ENCODE peak calls at places on chromosomes 11 and 22, in eight cellular contexts. One of them, this sample, is unnamed.

GRCh38 chr11:33257897-33258630 is 883 bp downstream of the HIPK3 start:
- DNase-seq in adipocyte: peak; percentile 95
- DNase-seq in Panc1: peak; percentile 25
- DNase-seq in tibial artery: peak; percentile 85
- DNase-seq in neural progenitor cell: peak; percentile 88
- DNase-seq in PC-9: peak; percentile 68
- DNase-seq in adrenal gland: peak; percentile 88
- DNase-seq in astrocyte: peak; percentile 66
- DNase-seq in this sample: peak; percentile 87

GRCh38 chr11:131504199-131504949 is 134.0 kb downstream of the NTM start:
- DNase-seq in neural progenitor cell: peak; percentile 78
- DNase-seq in adrenal gland: no peak
- DNase-seq in adipocyte: peak; percentile 28
- DNase-seq in astrocyte: no peak
- DNase-seq in Panc1: no peak
- DNase-seq in PC-9: no peak
- DNase-seq in tibial artery: no peak
- DNase-seq in this sample: peak; percentile 38

GRCh38 chr11:20274031-20274430 is 89.5 kb upstream of the HTATIP2 start:
- DNase-seq in PC-9: no peak
- DNase-seq in tibial artery: no peak
- DNase-seq in astrocyte: no peak
- DNase-seq in adrenal gland: no peak
- DNase-seq in adipocyte: no peak
- DNase-seq in Panc1: no peak
- DNase-seq in neural progenitor cell: peak; percentile 90
- DNase-seq in this sample: no peak

GRCh38 chr11:19244084-19244483 is 3.3 kb upstream of the E2F8 start:
- DNase-seq in astrocyte: no peak
- DNase-seq in neural progenitor cell: no peak
- DNase-seq in tibial artery: no peak
- DNase-seq in adrenal gland: no peak
- DNase-seq in Panc1: no peak
- DNase-seq in PC-9: peak; percentile 96
- DNase-seq in adipocyte: no peak
- DNase-seq in this sample: no peak

GRCh38 chr11:27305751-27306150 is 57.3 kb downstream of the CCDC34 start:
- DNase-seq in PC-9: no peak
- DNase-seq in adipocyte: no peak
- DNase-seq in Panc1: no peak
- DNase-seq in adrenal gland: no peak
- DNase-seq in neural progenitor cell: no peak
- DNase-seq in tibial artery: no peak
- DNase-seq in astrocyte: no peak
- DNase-seq in this sample: no peak

GRCh38 chr11:34640050-34640971 is 19.4 kb downstream of the EHF start:
- DNase-seq in neural progenitor cell: peak; percentile 64
- DNase-seq in astrocyte: no peak
- DNase-seq in adrenal gland: no peak
- DNase-seq in tibial artery: no peak
- DNase-seq in adipocyte: peak; percentile 10
- DNase-seq in PC-9: peak; percentile 100
- DNase-seq in Panc1: no peak
- DNase-seq in this sample: no peak

GRCh38 chr11:73335204-73335923 is 27.3 kb downstream of the ARHGEF17 start:
- DNase-seq in neural progenitor cell: peak; percentile 83
- DNase-seq in adrenal gland: peak; percentile 87
- DNase-seq in adipocyte: peak; percentile 95
- DNase-seq in tibial artery: peak; percentile 85
- DNase-seq in astrocyte: no peak
- DNase-seq in PC-9: peak; percentile 67
- DNase-seq in Panc1: peak; percentile 77
- DNase-seq in this sample: peak; percentile 69

GRCh38 chr11:112042961-112043304 is 17.7 kb downstream of the DLAT start:
- DNase-seq in astrocyte: no peak
- DNase-seq in Panc1: no peak
- DNase-seq in adrenal gland: no peak
- DNase-seq in adipocyte: no peak
- DNase-seq in tibial artery: no peak
- DNase-seq in PC-9: no peak
- DNase-seq in neural progenitor cell: no peak
- DNase-seq in this sample: no peak

GRCh38 chr22:35904752-35905151 is 123.9 kb downstream of the RBFOX2 start:
- DNase-seq in tibial artery: no peak
- DNase-seq in astrocyte: no peak
- DNase-seq in adipocyte: no peak
- DNase-seq in adrenal gland: no peak
- DNase-seq in PC-9: no peak
- DNase-seq in neural progenitor cell: no peak
- DNase-seq in Panc1: no peak
- DNase-seq in this sample: no peak
- H3K4me3 ChIP-seq in tibial artery: no peak overlapping the region
- H3K4me3 ChIP-seq in astrocyte: no peak overlapping the region
- H3K4me3 ChIP-seq in adipocyte: no peak overlapping the region
- H3K4me3 ChIP-seq in adrenal gland: no peak overlapping the region
- H3K4me3 ChIP-seq in PC-9: no peak overlapping the region
- H3K4me3 ChIP-seq in neural progenitor cell: no peak overlapping the region
- H3K4me3 ChIP-seq in Panc1: no peak overlapping the region
- H3K4me3 ChIP-seq in this sample: no peak overlapping the region

DNA sequence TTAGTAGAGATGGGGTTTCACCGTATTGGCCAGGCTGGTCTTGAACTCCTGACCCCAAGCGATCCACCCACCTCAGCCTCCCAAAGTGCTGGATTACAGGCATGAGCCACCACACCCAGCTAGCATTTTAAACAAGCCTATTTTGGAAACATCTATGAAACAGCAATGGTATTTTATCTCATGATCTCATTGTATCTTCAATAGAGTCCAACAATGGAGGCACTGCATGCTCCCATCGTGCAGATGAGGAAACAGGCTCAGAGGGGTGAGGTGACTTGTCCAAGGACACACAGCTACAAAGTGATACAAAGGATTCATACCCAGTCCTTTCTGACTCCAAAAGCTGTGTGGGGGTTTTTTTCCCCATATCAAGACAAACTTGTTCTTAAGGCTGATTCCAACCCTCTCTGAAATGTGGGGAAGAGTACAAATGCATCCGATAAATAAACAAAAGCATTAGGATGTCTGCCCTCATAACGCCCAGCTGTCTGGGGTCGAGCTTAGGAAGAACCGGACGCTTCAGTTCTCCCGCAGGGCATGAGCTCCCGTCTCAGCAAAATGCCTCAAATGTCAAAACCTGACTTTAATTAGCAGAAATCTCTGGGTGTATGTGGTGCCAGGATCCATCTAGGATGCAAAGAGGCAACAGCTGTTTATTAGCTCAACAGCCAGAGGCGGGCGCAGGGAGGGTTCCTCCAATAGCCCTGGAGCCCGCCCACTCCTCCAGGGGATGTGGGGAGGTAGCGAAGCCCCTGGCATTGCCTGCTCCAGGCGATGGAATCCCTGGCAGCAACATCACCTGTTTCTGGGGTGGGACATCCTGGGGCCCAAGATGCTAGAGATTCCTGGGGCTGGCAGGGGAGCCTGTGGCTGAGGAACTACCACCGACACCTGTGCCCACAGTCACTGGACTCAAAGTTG is 39.2 kb upstream of the RTL6 start:
- DNase-seq in adrenal gland: no peak
- DNase-seq in Panc1: no peak
- DNase-seq in adipocyte: peak; percentile 58
- DNase-seq in astrocyte: no peak
- DNase-seq in PC-9: no peak
- DNase-seq in neural progenitor cell: no peak
- DNase-seq in tibial artery: no peak
- DNase-seq in this sample: peak; percentile 30
- H3K27me3 ChIP-seq in adrenal gland: no peaks in the 10 kb centered on the region
- H3K27me3 ChIP-seq in Panc1: no peaks in the 10 kb centered on the region
- H3K27me3 ChIP-seq in adipocyte: peaks cover 26% of the 10 kb centered on the region
- H3K27me3 ChIP-seq in astrocyte: peaks cover 23% of the 10 kb centered on the region
- H3K27me3 ChIP-seq in PC-9: no peaks in the 10 kb centered on the region
- H3K27me3 ChIP-seq in neural progenitor cell: peaks cover 12% of the 10 kb centered on the region
- H3K27me3 ChIP-seq in tibial artery: no peaks in the 10 kb centered on the region
- H3K27me3 ChIP-seq in this sample: no peaks in the 10 kb centered on the region

GRCh38 chr22:47783433-47784366 is 1021.2 kb downstream of the TBC1D22A start:
- DNase-seq in Panc1: no peak
- DNase-seq in PC-9: no peak
- DNase-seq in tibial artery: no peak
- DNase-seq in adipocyte: no peak
- DNase-seq in astrocyte: no peak
- DNase-seq in adrenal gland: no peak
- DNase-seq in neural progenitor cell: peak; percentile 32
- DNase-seq in this sample: no peak

GRCh38 chr22:47782461-47783075 is 1020.1 kb downstream of the TBC1D22A start:
- DNase-seq in astrocyte: no peak
- DNase-seq in neural progenitor cell: no peak
- DNase-seq in adipocyte: no peak
- DNase-seq in PC-9: no peak
- DNase-seq in adrenal gland: no peak
- DNase-seq in tibial artery: no peak
- DNase-seq in Panc1: no peak
- DNase-seq in this sample: no peak

GRCh38 chr22:47786650-47787290 is 1024.3 kb downstream of the TBC1D22A start:
- DNase-seq in adrenal gland: no peak
- DNase-seq in astrocyte: no peak
- DNase-seq in tibial artery: no peak
- DNase-seq in PC-9: no peak
- DNase-seq in adipocyte: no peak
- DNase-seq in Panc1: no peak
- DNase-seq in neural progenitor cell: no peak
- DNase-seq in this sample: no peak

GRCh38 chr22:47784367-47784983 is 1022.0 kb downstream of the TBC1D22A start:
- DNase-seq in astrocyte: no peak
- DNase-seq in adrenal gland: no peak
- DNase-seq in PC-9: no peak
- DNase-seq in Panc1: no peak
- DNase-seq in neural progenitor cell: no peak
- DNase-seq in tibial artery: no peak
- DNase-seq in adipocyte: no peak
- DNase-seq in this sample: no peak

DNA sequence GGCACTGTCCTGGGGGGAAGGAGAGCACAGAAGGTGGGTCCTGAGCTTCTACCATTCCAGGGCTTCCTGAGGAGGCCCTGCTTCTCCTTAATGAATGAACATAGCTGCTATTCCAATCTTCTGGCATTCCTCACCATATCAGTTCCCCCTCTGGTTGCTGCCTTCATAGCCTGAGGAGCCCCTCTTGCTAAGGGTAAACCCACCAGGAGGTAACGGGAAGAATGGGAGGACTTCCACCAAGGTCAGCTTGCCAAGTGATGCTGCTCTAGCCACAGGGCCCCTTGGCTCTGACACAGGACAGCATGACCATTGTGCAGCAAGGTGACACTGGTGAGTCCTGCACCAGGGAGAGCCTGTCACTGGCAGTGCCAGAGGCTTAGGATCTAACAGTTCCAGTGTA is 1022.5 kb downstream of the TBC1D22A start:
- DNase-seq in adrenal gland: no peak
- DNase-seq in neural progenitor cell: no peak
- DNase-seq in adipocyte: no peak
- DNase-seq in PC-9: no peak
- DNase-seq in Panc1: no peak
- DNase-seq in astrocyte: no peak
- DNase-seq in tibial artery: no peak
- DNase-seq in this sample: no peak
- H3K9me3 ChIP-seq in adrenal gland: no peaks in the 10 kb centered on the region
- H3K9me3 ChIP-seq in neural progenitor cell: no peaks in the 10 kb centered on the region
- H3K9me3 ChIP-seq in adipocyte: peaks cover 9% of the 10 kb centered on the region
- H3K9me3 ChIP-seq in PC-9: no peaks in the 10 kb centered on the region
- H3K9me3 ChIP-seq in Panc1: no peaks in the 10 kb centered on the region
- H3K9me3 ChIP-seq in astrocyte: peaks cover 18% of the 10 kb centered on the region
- H3K9me3 ChIP-seq in tibial artery: peaks cover 11% of the 10 kb centered on the region
- H3K9me3 ChIP-seq in this sample: no peaks in the 10 kb centered on the region

GRCh38 chr11:9461760-9462134 is 935 bp downstream of the ZNF143 start:
- DNase-seq in adipocyte: peak; percentile 39
- DNase-seq in adrenal gland: no peak
- DNase-seq in PC-9: no peak
- DNase-seq in astrocyte: peak; percentile 27
- DNase-seq in Panc1: no peak
- DNase-seq in tibial artery: no peak
- DNase-seq in neural progenitor cell: no peak
- DNase-seq in this sample: no peak

GRCh38 chr11:9461068-9461759 is 402 bp downstream of the ZNF143 start:
- DNase-seq in neural progenitor cell: peak; percentile 92
- DNase-seq in adipocyte: peak; percentile 93
- DNase-seq in astrocyte: peak; percentile 77
- DNase-seq in PC-9: peak; percentile 71
- DNase-seq in adrenal gland: peak; percentile 87
- DNase-seq in tibial artery: peak; percentile 86
- DNase-seq in Panc1: no peak
- DNase-seq in this sample: peak; percentile 90

GRCh38 chr11:9462172-9462799 is 1.5 kb downstream of the ZNF143 start:
- DNase-seq in tibial artery: no peak
- DNase-seq in PC-9: peak; percentile 39
- DNase-seq in Panc1: no peak
- DNase-seq in neural progenitor cell: peak; percentile 4
- DNase-seq in adipocyte: peak; percentile 49
- DNase-seq in adrenal gland: no peak
- DNase-seq in astrocyte: peak; percentile 24
- DNase-seq in this sample: no peak

GRCh38 chr11:9460322-9461067 is at the start of gene ZNF143:
- DNase-seq in astrocyte: peak; percentile 99
- DNase-seq in neural progenitor cell: peak; percentile 100
- DNase-seq in Panc1: peak; percentile 100
- DNase-seq in tibial artery: peak; percentile 100
- DNase-seq in adipocyte: peak; percentile 100
- DNase-seq in adrenal gland: peak; percentile 100
- DNase-seq in PC-9: peak; percentile 97
- DNase-seq in this sample: peak; percentile 99

DNA sequence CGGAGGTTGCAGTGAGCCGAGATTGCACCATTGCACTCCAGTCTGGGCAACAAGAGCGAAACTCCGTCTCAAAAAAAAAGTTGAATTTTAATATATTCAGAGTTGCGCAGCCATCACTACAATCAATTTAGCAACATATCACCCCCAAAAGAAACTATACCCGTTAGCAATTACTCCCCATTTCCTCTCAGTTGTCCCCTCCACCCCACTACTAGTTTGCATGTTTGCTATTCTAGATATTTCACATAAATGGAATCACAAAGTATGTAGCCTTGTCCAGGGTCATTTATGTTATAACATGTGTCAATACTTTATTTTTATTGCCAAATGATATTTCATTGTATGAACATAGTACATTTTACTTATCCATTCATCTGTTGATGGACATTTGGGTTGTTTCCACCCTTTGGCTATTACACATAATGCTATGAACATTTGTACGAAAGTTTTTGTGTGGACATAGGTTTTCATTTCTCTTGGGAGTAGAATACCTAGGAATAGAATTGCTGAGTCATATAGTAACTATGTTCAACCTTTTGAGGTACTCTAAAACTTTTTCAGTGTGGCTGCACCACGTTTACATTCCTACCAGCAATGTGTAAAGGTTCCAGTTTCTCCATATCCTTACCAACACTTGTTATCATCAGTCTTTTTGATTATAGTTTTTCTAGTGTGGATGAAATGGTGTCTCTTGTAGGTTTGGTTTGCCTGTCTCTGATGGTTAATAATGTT is 2.2 kb downstream of the ZNF143 start:
- DNase-seq in adipocyte: no peak
- DNase-seq in astrocyte: peak; percentile 16
- DNase-seq in Panc1: no peak
- DNase-seq in adrenal gland: no peak
- DNase-seq in PC-9: peak; percentile 45
- DNase-seq in neural progenitor cell: no peak
- DNase-seq in tibial artery: no peak
- DNase-seq in this sample: no peak
- H3K4me3 ChIP-seq in adipocyte: no peak overlapping the region
- H3K4me3 ChIP-seq in astrocyte: no peak overlapping the region
- H3K4me3 ChIP-seq in Panc1: no peak overlapping the region
- H3K4me3 ChIP-seq in adrenal gland: no peak overlapping the region
- H3K4me3 ChIP-seq in PC-9: peak overlapping the region; percentile 86
- H3K4me3 ChIP-seq in neural progenitor cell: no peak overlapping the region
- H3K4me3 ChIP-seq in tibial artery: no peak overlapping the region
- H3K4me3 ChIP-seq in this sample: no peak overlapping the region

GRCh38 chr11:44387825-44388224 is 77.9 kb upstream of the ALX4 start:
- DNase-seq in neural progenitor cell: no peak
- DNase-seq in adipocyte: no peak
- DNase-seq in adrenal gland: no peak
- DNase-seq in Panc1: no peak
- DNase-seq in tibial artery: no peak
- DNase-seq in astrocyte: no peak
- DNase-seq in PC-9: peak; percentile 33
- DNase-seq in this sample: no peak
- H3K27me3 ChIP-seq in neural progenitor cell: no peaks in the 10 kb centered on the region
- H3K27me3 ChIP-seq in adipocyte: peaks cover 52% of the 10 kb centered on the region
- H3K27me3 ChIP-seq in adrenal gland: peaks cover 6% of the 10 kb centered on the region
- H3K27me3 ChIP-seq in Panc1: peaks cover 3% of the 10 kb centered on the region
- H3K27me3 ChIP-seq in tibial artery: no peaks in the 10 kb centered on the region
- H3K27me3 ChIP-seq in astrocyte: peaks cover 13% of the 10 kb centered on the region
- H3K27me3 ChIP-seq in PC-9: peaks cover 13% of the 10 kb centered on the region
- H3K27me3 ChIP-seq in this sample: no peaks in the 10 kb centered on the region

This sample was measured in MG63.